ENCODE peak calls at places on chromosomes 16 and 17, in ten cellular contexts. I is heart right ventricle; A is nucleus accumbens; Q is cerebellar nuclear complex; W is DND-41; K is activated T-cell treated with anti-CD3 and anti-CD28 coated beads, Interleukin-2, amount 50 U/mL, for 72 hours; Z is GM23338; V is hypothalamus; C is A172; D is mucosa of gallbladder. J is an unnamed sample.

GRCh38 chr16:50389900-50390896 is 21.4 kb upstream of the BRD7 start:
- DNase-seq in I (no peak), A (no peak), Q (no peak), W (no peak), K (no peak), Z (no peak), V (no peak), C (no peak), D (no peak), J (no peak)

GRCh38 chr16:87982491-87983415 is 31.5 kb downstream of the BANP start:
- DNase-seq in I (no peak), A (no peak), Q (no peak), W (no peak), K (no peak), Z (no peak), V (no peak), C (no peak), D (peak), J (no peak)

GRCh38 chr16:90022209-90023077 is 3.2 kb upstream of the DBNDD1 start:
- DNase-seq in I (peak), A (peak), Q (peak), W (peak), K (peak), Z (peak), V (peak), C (peak), D (peak), J (peak)

GRCh38 chr17:57666198-57666870 is 78.8 kb downstream of the CCDC182 start:
- DNase-seq in I (no peak), A (no peak), Q (no peak), W (no peak), K (no peak), Z (no peak), V (no peak), C (no peak), D (no peak), J (no peak)

GRCh38 chr16:75931043-75931442 is 204.8 kb upstream of the CPHXL start:
- DNase-seq in I (no peak), A (no peak), Q (no peak), W (no peak), K (no peak), Z (no peak), V (no peak), C (no peak), D (no peak), J (no peak)

GRCh38 chr16:79430129-79430789 is 170.3 kb downstream of the MAF start:
- DNase-seq in I (no peak), A (no peak), Q (peak), W (no peak), K (no peak), Z (no peak), V (no peak), C (no peak), D (no peak), J (peak)

GRCh38 chr17:37830151-37830993 is 85.5 kb upstream of the HNF1B start:
- DNase-seq in I (no peak), A (no peak), Q (no peak), W (no peak), K (no peak), Z (no peak), V (no peak), C (no peak), D (no peak), J (no peak)

GRCh38 chr16:18853694-18854093 is 52.3 kb upstream of the ARL6IP1 start:
- DNase-seq in I (no peak), A (no peak), Q (no peak), W (no peak), K (no peak), Z (no peak), V (no peak), C (no peak), D (no peak), J (no peak)

GRCh38 chr16:69190046-69190588 is 3.2 kb downstream of the SNTB2 start:
- DNase-seq in I (no peak), A (no peak), Q (no peak), W (no peak), K (no peak), Z (no peak), V (no peak), C (no peak), D (no peak), J (no peak)

GRCh38 chr17:6661464-6661848 is 9.9 kb downstream of the C17orf100 start:
- DNase-seq in I (no peak), A (no peak), Q (no peak), W (no peak), K (no peak), Z (no peak), V (no peak), C (no peak), D (no peak), J (no peak)

GRCh38 chr17:2090210-2090641 is 35.3 kb downstream of the HIC1 start:
- DNase-seq in I (no peak), A (no peak), Q (no peak), W (peak), K (no peak), Z (no peak), V (no peak), C (no peak), D (no peak), J (no peak)

GRCh38 chr17:77869041-77869595 is 89.4 kb upstream of the TNRC6C start:
- DNase-seq in I (no peak), A (no peak), Q (no peak), W (no peak), K (no peak), Z (no peak), V (no peak), C (no peak), D (no peak), J (no peak)

GRCh38 chr17:44966348-44967025 is 1.6 kb downstream of the C1QL1 start:
- DNase-seq in I (no peak), A (no peak), Q (no peak), W (no peak), K (no peak), Z (peak), V (no peak), C (no peak), D (no peak), J (no peak)

GRCh38 chr16:53581784-53582183 is 78.8 kb upstream of the AKTIP start:
- DNase-seq in I (no peak), A (no peak), Q (no peak), W (no peak), K (no peak), Z (no peak), V (no peak), C (no peak), D (no peak), J (no peak)

GRCh38 chr17:77144227-77144626 is 3.5 kb downstream of the SEC14L1 start:
- DNase-seq in I (no peak), A (no peak), Q (no peak), W (no peak), K (no peak), Z (no peak), V (no peak), C (no peak), D (no peak), J (no peak)

GRCh38 chr16:31090540-31090939 is 1.8 kb upstream of the PRSS53 start:
- DNase-seq in I (no peak), A (no peak), Q (no peak), W (no peak), K (no peak), Z (no peak), V (no peak), C (peak), D (no peak), J (no peak)

GRCh38 chr17:56939869-56940484 is 20.9 kb downstream of the COIL start:
- DNase-seq in I (no peak), A (no peak), Q (peak), W (no peak), K (no peak), Z (peak), V (no peak), C (peak), D (no peak), J (peak)